ENCODE peak calls at places on chromosomes 12 and 14, in ten cellular contexts. O is sigmoid colon; M is lung; Z is stomach; L is heart right ventricle; G is SK-N-MC; J is DND-41; V is GM23338; B is CD8-positive, alpha-beta memory T cell; U is mesendoderm. N is an unnamed sample.

GRCh38 chr12:27161458-27162228 is 79.3 kb upstream of the C12orf71 start:
- DNase-seq in O (no peak), M (no peak), Z (no peak), L (no peak), G (no peak), J (no peak), V (no peak), B (no peak), U (no peak), N (no peak)

GRCh38 chr12:24561411-24561871 is 387.5 kb downstream of the BCAT1 start:
- DNase-seq in O (peak; percentile 64), M (no peak), Z (no peak), L (no peak), G (no peak), J (no peak), V (peak; percentile 76), B (no peak), U (peak; percentile 91), N (no peak)

GRCh38 chr14:106276326-106277267 is 750.2 kb downstream of the TMEM121 start:
- DNase-seq in O (no peak), M (no peak), Z (no peak), L (no peak), G (no peak), J (peak; percentile 90), V (no peak), B (no peak), U (no peak), N (peak; percentile 79)

GRCh38 chr12:11508699-11509098 is 113.3 kb upstream of the PRB2 start:
- DNase-seq in O (no peak), M (no peak), Z (no peak), L (no peak), G (no peak), J (no peak), V (peak; percentile 38), B (no peak), U (peak; percentile 67), N (no peak)

GRCh38 chr12:6373022-6373787 is 2.2 kb downstream of the SCNN1A start:
- DNase-seq in O (peak; percentile 28), M (no peak), Z (peak; percentile 44), L (no peak), G (no peak), J (no peak), V (no peak), B (peak; percentile 28), U (no peak), N (no peak)

GRCh38 chr14:35406811-35407630 is 2.5 kb upstream of the NFKBIA start:
- DNase-seq in O (peak; percentile 70), M (peak; percentile 52), Z (no peak), L (no peak), G (no peak), J (peak; percentile 53), V (peak; percentile 84), B (no peak), U (peak; percentile 82), N (peak; percentile 46)

GRCh38 chr14:33271891-33272290 is 333.2 kb downstream of the NPAS3 start:
- DNase-seq in O (no peak), M (no peak), Z (no peak), L (no peak), G (no peak), J (no peak), V (no peak), B (no peak), U (no peak), N (no peak)

GRCh38 chr12:61452076-61452475 is 808.1 kb upstream of the USP15 start:
- DNase-seq in O (no peak), M (no peak), Z (no peak), L (no peak), G (peak; percentile 2), J (no peak), V (no peak), B (no peak), U (no peak), N (no peak)

GRCh38 chr12:120710805-120711296 is 593 bp downstream of the UNC119B start:
- DNase-seq in O (peak; percentile 67), M (no peak), Z (no peak), L (no peak), G (no peak), J (peak; percentile 35), V (peak; percentile 60), B (peak; percentile 54), U (peak; percentile 54), N (no peak)

GRCh38 chr12:105331805-105332251 is 1.3 kb downstream of the C12orf75 start:
- DNase-seq in O (no peak), M (no peak), Z (peak; percentile 30), L (no peak), G (no peak), J (peak; percentile 80), V (peak; percentile 68), B (peak; percentile 58), U (peak; percentile 54), N (no peak)

DNA sequence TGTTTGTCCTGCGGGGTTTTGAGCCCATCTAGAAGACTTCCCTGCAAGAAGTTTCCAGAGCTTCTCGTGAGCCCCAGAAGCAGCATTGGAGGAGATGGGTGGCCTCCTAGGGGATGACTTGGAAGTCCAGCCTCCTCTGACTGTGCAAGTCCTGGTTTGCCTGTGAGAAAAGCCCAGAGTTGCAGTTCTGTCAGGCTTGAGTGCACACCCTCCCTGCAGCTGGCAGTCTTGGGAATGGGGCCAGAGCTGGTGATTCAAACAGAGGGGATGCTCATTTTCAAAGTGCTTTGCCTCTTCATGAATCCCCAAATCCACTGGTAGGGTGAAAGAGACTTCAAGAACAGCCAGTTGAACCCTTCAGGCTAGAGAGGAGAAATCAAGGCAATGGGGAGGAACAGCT is 3.9 kb upstream of the PPP1R1A start:
- DNase-seq in O (no peak), M (no peak), Z (no peak), L (no peak), G (no peak), J (no peak), V (no peak), B (no peak), U (no peak), N (no peak)
- H3K27ac ChIP-seq in O (no peak overlapping the region), M (no peak overlapping the region), Z (no peak overlapping the region), L (no peak overlapping the region), G (no peak overlapping the region), J (no peak overlapping the region), V (no peak overlapping the region), B (no peak overlapping the region), U (no peak overlapping the region), N (no peak overlapping the region)

DNA sequence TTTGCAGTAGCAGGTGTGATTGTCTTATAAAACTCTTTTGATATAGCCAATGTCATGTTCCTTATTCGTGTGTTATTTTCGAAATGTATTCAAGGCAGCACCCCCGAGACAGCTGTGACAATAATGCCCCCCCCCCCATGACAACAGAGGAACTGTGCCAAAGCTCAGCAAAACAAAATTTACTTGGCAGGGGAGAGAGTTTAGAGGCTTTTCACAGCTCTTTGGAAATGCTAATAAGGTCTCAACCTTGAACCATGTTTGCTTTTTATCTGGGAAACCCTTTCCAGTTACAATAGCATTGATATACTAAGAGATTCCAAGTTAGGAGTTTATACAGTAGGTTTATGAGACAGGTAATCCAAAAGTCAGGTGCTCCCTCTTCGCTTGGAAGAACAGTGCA is 56.4 kb upstream of the USP44 start:
- DNase-seq in O (no peak), M (no peak), Z (no peak), L (no peak), G (no peak), J (no peak), V (no peak), B (no peak), U (no peak), N (no peak)
- H3K27ac ChIP-seq in O (no peak overlapping the region), M (no peak overlapping the region), Z (peak overlapping the region; percentile 76), L (peak overlapping the region; percentile 71), G (no peak overlapping the region), J (no peak overlapping the region), V (peak overlapping the region; percentile 76), B (no peak overlapping the region), U (no peak overlapping the region), N (no peak overlapping the region)

DNA sequence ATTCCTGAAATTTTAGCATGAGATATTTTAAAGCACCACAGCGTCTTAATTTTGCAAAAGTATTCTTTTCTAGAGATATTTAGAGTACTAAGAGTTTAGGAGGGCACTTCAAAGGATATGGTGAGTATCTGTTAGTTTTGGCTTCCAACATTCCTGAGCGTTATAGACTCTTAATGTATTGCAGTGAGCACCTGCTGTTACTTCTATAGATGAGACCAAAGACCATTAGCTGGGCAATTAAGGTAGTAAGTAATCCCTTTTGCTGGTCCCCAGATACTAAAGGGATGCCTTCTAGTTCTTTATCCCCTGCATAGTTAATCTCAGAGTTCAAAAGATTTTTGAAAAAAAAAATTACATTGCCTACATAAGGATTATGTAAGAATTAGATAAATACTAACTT is 975.6 kb downstream of the GALC start:
- DNase-seq in O (no peak), M (no peak), Z (no peak), L (no peak), G (no peak), J (no peak), V (peak; percentile 63), B (no peak), U (peak; percentile 58), N (no peak)
- H3K27ac ChIP-seq in O (no peak overlapping the region), M (no peak overlapping the region), Z (no peak overlapping the region), L (no peak overlapping the region), G (no peak overlapping the region), J (no peak overlapping the region), V (no peak overlapping the region), B (no peak overlapping the region), U (no peak overlapping the region), N (no peak overlapping the region)

DNA sequence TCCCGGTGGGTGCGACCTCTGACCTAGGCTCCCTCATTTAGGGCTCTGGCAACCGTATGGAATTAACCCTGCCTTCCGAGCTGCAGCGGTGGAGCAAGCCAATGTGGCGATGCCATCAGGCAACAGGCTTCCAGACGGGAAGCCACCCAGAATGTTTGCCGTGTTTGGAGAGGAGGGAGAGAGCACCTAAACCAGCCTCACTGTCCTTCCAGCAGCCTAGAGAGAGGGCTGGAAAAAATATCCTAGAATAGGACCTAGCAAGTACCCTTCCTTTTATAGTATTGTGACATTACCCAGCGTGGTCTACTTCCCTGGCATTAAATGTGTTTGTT is 287 bp upstream of the SLC2A13 start:
- DNase-seq in O (no peak), M (no peak), Z (no peak), L (no peak), G (no peak), J (no peak), V (no peak), B (no peak), U (no peak), N (no peak)
- H3K27ac ChIP-seq in O (peak overlapping the region; percentile 83), M (no peak overlapping the region), Z (peak overlapping the region; percentile 90), L (peak overlapping the region; percentile 86), G (no peak overlapping the region), J (no peak overlapping the region), V (no peak overlapping the region), B (no peak overlapping the region), U (no peak overlapping the region), N (peak overlapping the region; percentile 66)

N was measured in naive thymus-derived CD4-positive, alpha-beta T cell.